ENCODE peak calls at places on chromosomes 3 and 15, in nine cellular contexts. R, E, J, T, U, W, Y, M and H are unnamed samples.

GRCh38 chr3:47961815-47962606 is 54.2 kb downstream of the MAP4 start:
- DNase-seq in R (no peak), E (no peak), J (no peak), T (no peak), U (no peak), W (no peak), Y (no peak), M (peak), H (peak)

GRCh38 chr3:30948436-30948835 is 54.0 kb upstream of the GADL1 start:
- DNase-seq in R (no peak), E (no peak), J (no peak), T (no peak), U (no peak), W (no peak), Y (no peak), M (no peak), H (no peak)

GRCh38 chr3:128727059-128727458 is 1.1 kb downstream of the RAB7A start:
- DNase-seq in R (no peak), E (no peak), J (no peak), T (no peak), U (no peak), W (no peak), Y (no peak), M (no peak), H (no peak)

GRCh38 chr15:76034111-76034510 is 21.9 kb upstream of the NRG4 start:
- DNase-seq in R (no peak), E (no peak), J (no peak), T (no peak), U (no peak), W (no peak), Y (no peak), M (no peak), H (no peak)

GRCh38 chr3:56700136-56700535 is 17.1 kb upstream of the TASOR start:
- DNase-seq in R (no peak), E (no peak), J (no peak), T (no peak), U (no peak), W (no peak), Y (no peak), M (no peak), H (no peak)

GRCh38 chr3:174945951-174946350 is 86.8 kb downstream of the NAALADL2 start:
- DNase-seq in R (no peak), E (no peak), J (no peak), T (no peak), U (peak), W (no peak), Y (no peak), M (no peak), H (no peak)

GRCh38 chr15:66129561-66129960 is 124.0 kb downstream of the MEGF11 start:
- DNase-seq in R (no peak), E (no peak), J (no peak), T (no peak), U (no peak), W (no peak), Y (no peak), M (no peak), H (no peak)

GRCh38 chr3:49276475-49277356 is at the start of gene C3orf62:
- DNase-seq in R (peak), E (peak), J (peak), T (no peak), U (peak), W (peak), Y (peak), M (peak), H (peak)

GRCh38 chr3:66498718-66499611 is 1.9 kb downstream of the LRIG1 start:
- DNase-seq in R (no peak), E (no peak), J (no peak), T (no peak), U (peak), W (no peak), Y (no peak), M (no peak), H (no peak)

GRCh38 chr3:54891540-54891897 is 36.3 kb downstream of the LRTM1 start:
- DNase-seq in R (no peak), E (no peak), J (no peak), T (peak), U (peak), W (peak), Y (no peak), M (peak), H (peak)

GRCh38 chr3:127284258-127284657 is 3.6 kb downstream of the PRR20G start:
- DNase-seq in R (no peak), E (no peak), J (no peak), T (no peak), U (no peak), W (no peak), Y (no peak), M (no peak), H (no peak)

GRCh38 chr3:51500632-51501131 is 867 bp upstream of the DCAF1 start:
- DNase-seq in R (no peak), E (no peak), J (no peak), T (no peak), U (no peak), W (no peak), Y (no peak), M (no peak), H (no peak)

GRCh38 chr15:68019814-68020525 is 34.1 kb upstream of the PIAS1 start:
- DNase-seq in R (no peak), E (no peak), J (no peak), T (no peak), U (no peak), W (no peak), Y (no peak), M (no peak), H (no peak)

GRCh38 chr15:83404143-83404542 is 43.0 kb upstream of the SH3GL3 start:
- DNase-seq in R (no peak), E (no peak), J (no peak), T (no peak), U (no peak), W (no peak), Y (no peak), M (no peak), H (no peak)